ENCODE peak calls at places on chromosomes 6 and 20, in five cellular contexts. R is stomach, Z is adrenal gland, U is endothelial cell of umbilical vein, Q is brain microvascular endothelial cell. V is an unnamed sample.

GRCh38 chr20:62401331-62401779 is 5.7 kb downstream of the CABLES2 start:
- DNase-seq in Z (no peak), Q (no peak), U (no peak), R (no peak), V (no peak)

GRCh38 chr6:135233676-135234491 is 52.8 kb downstream of the MYB start:
- DNase-seq in R (no peak), U (no peak), Q (no peak), Z (no peak), V (no peak)

GRCh38 chr6:25027221-25027916 is 91.6 kb upstream of the RIPOR2 start:
- DNase-seq in Q (no peak), Z (no peak), U (no peak), R (peak), V (no peak)

GRCh38 chr6:22147983-22148797 is 148.6 kb downstream of the PRL start:
- DNase-seq in Z (peak), R (no peak), U (peak), Q (peak), V (peak)

GRCh38 chr6:159935633-159936032 is 33.2 kb upstream of the IGF2R start:
- DNase-seq in Z (no peak), Q (peak), R (no peak), U (no peak), V (no peak)

GRCh38 chr20:63089051-63089907 is 82.5 kb upstream of the BHLHE23 start:
- DNase-seq in Q (no peak), R (no peak), U (no peak), Z (no peak), V (no peak)

GRCh38 chr6:42935322-42935721 is 6.0 kb downstream of the CNPY3 start:
- DNase-seq in Q (no peak), Z (no peak), U (no peak), R (no peak), V (no peak)

GRCh38 chr6:169420912-169421543 is 167.4 kb upstream of the THBS2 start:
- DNase-seq in Z (peak), R (peak), Q (peak), U (no peak), V (no peak)

GRCh38 chr6:37763413-37763812 is 56.1 kb upstream of the ZFAND3 start:
- DNase-seq in R (no peak), U (no peak), Q (no peak), Z (no peak), V (no peak)

GRCh38 chr20:46132705-46133120 is 14.6 kb downstream of the CD40 start:
- DNase-seq in U (peak), R (peak), Q (peak), Z (peak), V (peak)

GRCh38 chr6:158143700-158144099 is 24.4 kb downstream of the SERAC1 start:
- DNase-seq in R (no peak), U (no peak), Q (no peak), Z (no peak), V (no peak)

GRCh38 chr6:130047440-130047995 is 29.1 kb downstream of the L3MBTL3 start:
- DNase-seq in U (no peak), R (no peak), Q (no peak), Z (no peak), V (no peak)

GRCh38 chr6:168081858-168082546 is 3.0 kb upstream of the FRMD1 start:
- DNase-seq in U (no peak), Z (no peak), Q (no peak), R (no peak), V (no peak)

GRCh38 chr6:44063561-44064059 is 63.6 kb downstream of the MRPL14 start:
- DNase-seq in R (no peak), U (no peak), Q (no peak), Z (no peak), V (no peak)

GRCh38 chr6:123801067-123801466 is 2.6 kb upstream of the NKAIN2 start:
- DNase-seq in U (no peak), Q (no peak), R (no peak), Z (no peak), V (no peak)

GRCh38 chr6:111709615-111710398 is 104.1 kb upstream of the TRAF3IP2 start:
- DNase-seq in U (peak), R (peak), Z (peak), Q (peak), V (peak)

GRCh38 chr6:3341467-3341866 is 82.7 kb downstream of the PSMG4 start:
- DNase-seq in Q (peak), Z (no peak), R (no peak), U (no peak), V (no peak)

GRCh38 chr6:16064687-16065086 is 64.2 kb upstream of the MYLIP start:
- DNase-seq in R (no peak), Q (no peak), U (no peak), Z (no peak), V (no peak)

GRCh38 chr20:63782051-63782471 is 42.5 kb downstream of the SLC2A4RG start:
- DNase-seq in Q (no peak), Z (no peak), R (no peak), U (no peak), V (peak)

GRCh38 chr20:50092436-50092835 is 20.5 kb downstream of the UBE2V1 start:
- DNase-seq in U (no peak), Q (no peak), Z (no peak), R (no peak), V (no peak)

GRCh38 chr20:49785149-49785850 is 27.3 kb upstream of the SLC9A8 start:
- DNase-seq in Q (no peak), U (no peak), Z (no peak), R (no peak), V (no peak)

GRCh38 chr6:129890701-129891100 is 29.6 kb upstream of the TMEM244 start:
- DNase-seq in R (no peak), Z (no peak), Q (peak), U (no peak), V (no peak)

GRCh38 chr6:51163843-51164529 is 345.3 kb downstream of the TFAP2B start:
- DNase-seq in R (no peak), Q (no peak), U (no peak), Z (no peak), V (no peak)

GRCh38 chr6:107817784-107818183 is 6.3 kb downstream of the SCML4 start:
- DNase-seq in U (no peak), Z (no peak), R (no peak), Q (no peak), V (no peak)

DNA sequence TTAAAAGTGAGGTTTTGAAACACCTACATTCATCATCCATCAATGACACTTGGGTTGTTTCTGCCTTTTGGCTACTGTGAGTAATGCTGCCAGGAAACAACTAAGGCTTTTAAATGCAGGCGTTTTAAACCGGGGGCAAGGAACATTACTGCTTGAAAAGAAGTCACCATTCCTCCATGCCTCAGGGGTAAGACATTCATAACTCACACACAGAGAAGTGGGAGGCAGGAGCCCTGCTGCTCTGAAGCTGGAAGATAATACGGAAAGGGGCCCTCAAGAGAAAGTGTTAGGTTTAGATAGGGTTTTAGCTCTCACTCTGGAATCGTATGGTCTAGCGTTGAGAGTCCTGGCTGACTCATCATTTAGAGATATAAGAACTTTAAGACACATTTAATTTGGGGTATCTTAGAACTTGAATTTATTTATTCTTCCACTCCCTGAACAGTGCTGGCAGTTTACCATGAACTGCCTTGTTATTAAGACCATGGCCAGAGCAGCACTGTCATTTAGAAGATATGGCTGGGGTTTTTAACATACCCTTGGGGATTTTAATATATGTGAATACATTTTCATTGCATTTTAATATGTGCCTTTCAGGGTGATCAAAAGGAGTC is 1.8 kb downstream of the TUBB1 start:
- DNase-seq in Q (peak), R (no peak), Z (no peak), U (no peak), V (no peak)
- H3K4me3 ChIP-seq in Q (no peak), R (no peak), Z (no peak), U (no peak), V (no peak)

GRCh38 chr20:1002682-1003561 is 811 bp upstream of the RSPO4 start:
- DNase-seq in Z (no peak), R (no peak), Q (no peak), U (no peak), V (no peak)

GRCh38 chr20:1001116-1001515 is 995 bp downstream of the RSPO4 start:
- DNase-seq in Q (no peak), U (no peak), R (no peak), Z (no peak), V (no peak)

GRCh38 chr20:1003920-1004697 is 2.0 kb upstream of the RSPO4 start:
- DNase-seq in R (no peak), U (no peak), Z (no peak), Q (no peak), V (no peak)

GRCh38 chr20:1005452-1006027 is 3.4 kb upstream of the RSPO4 start:
- DNase-seq in R (no peak), U (peak), Z (no peak), Q (peak), V (peak)

DNA sequence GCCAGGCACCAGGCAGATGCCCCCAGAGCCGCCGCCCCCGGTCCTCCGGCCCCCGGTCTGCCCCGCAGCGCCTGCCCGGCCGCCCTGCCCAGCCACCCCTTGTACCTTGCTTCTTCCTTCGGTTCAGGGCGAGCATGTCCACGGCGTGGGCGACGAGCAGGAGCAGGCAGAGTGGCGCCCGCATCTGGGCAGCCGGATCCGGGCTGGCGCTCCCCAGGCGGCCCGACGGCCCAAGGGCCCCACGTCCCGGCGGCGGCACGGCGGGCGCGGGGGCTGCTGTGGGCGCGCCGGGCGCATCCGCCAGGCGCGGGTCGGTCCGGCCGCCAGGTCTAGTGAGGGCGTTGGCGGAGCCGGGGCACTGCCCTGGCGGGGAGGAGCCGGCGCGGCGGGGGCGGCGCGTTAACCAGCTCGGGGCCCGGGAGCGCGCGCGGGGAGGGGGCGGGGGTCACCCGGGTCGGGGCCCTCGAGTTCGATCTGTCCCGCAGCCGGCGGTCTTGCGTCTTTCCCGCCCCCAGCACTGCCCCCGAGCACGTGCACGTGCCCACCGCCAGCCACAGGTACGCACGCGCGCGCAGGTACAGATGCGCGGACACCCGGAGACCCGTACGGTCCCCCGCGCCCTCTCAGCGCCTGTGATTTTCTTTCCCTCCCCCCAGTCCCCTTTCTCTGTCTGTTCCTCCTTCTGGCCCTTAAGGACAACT is at the start of gene RSPO4:
- DNase-seq in Q (no peak), Z (no peak), R (no peak), U (no peak), V (no peak)
- H3K4me3 ChIP-seq in Q (no peak), Z (no peak), R (no peak), U (no peak), V (no peak)

DNA sequence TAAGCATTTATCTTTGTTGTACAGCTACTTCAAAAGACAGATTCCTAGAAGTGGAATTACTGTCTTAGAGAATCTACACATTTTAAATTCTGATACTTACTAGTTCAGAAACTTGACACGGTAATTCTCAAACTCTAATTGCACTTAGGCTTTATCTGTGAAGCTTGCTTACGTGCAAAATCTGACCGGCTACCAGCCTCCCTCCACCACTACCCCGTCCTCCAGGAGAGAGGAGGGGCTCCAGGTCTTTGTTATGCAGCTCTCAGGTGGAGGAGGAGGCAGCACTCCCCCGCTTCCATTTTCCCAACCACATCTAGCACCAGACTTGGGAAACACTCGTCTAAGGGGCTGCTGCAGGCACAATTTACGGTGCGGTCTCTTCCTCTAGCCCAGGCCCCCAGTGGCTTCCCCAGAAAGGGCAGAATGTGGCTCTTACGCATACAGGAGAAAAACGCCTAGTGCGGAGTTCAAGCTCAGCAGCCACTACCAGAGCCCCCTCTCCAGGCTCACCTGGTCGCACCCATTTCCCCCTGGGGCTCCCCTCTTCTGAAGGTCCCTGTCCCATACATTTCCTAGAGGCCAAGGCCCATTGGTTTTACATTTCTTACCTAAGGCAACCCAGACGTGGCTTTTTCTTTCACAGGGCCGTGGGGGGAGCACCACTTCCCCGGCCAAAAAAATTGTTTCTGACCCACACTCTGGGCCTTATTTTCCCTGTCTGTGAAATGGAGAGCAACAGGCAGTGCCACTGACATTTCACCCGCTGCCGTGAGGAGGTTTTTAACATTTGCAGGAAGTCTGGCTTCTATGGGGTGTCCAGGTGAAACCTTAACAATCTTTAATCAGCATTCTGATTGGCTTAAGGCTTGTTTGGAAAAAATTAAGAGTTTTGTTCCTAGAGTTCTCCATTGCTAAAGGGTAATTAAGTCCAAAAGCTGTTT is 1.6 kb upstream of the TGIF2 start:
- DNase-seq in U (no peak), Q (no peak), R (no peak), Z (no peak), V (no peak)
- H3K4me3 ChIP-seq in U (no peak), Q (no peak), R (no peak), Z (no peak), V (peak)

DNA sequence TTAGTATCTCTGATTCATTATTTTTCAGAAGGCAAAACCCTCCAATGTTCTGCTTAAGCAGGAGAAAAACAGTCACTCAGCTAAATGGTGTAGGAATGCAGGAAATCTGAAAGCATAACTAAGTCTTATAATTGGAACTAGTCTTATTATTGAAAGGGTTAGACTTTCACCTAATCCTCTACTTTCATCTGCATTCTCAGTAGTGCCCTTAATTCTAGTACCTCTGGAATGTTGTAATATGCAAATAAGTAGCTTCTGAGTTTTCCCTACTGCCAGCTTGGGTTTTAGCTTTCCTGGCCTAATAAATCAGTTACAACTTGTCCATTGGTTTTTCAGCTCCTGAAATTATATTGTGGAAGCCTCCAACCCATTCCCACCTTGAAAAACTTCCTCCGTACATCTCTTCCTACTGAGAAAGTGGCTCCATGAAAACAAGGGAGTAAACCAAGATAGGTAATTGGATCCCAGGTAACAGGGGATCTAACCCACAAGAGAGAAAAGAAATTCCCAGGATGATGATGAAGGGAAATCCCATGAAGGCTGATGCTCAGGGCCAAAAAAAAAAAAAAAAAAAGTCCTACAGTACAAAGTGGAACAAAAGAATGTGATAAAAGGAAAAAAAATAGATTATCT is 147.0 kb downstream of the TBC1D32 start:
- DNase-seq in U (no peak), R (no peak), Q (no peak), Z (no peak), V (no peak)
- H3K4me3 ChIP-seq in U (no peak), R (no peak), Q (no peak), Z (no peak), V (no peak)

GRCh38 chr6:36757943-36758508 is 60.4 kb downstream of the RAB44 start:
- DNase-seq in R (no peak), Z (no peak), Q (no peak), U (no peak), V (no peak)
- H3K4me3 ChIP-seq in R (no peak), Z (no peak), Q (no peak), U (no peak), V (no peak)

DNA sequence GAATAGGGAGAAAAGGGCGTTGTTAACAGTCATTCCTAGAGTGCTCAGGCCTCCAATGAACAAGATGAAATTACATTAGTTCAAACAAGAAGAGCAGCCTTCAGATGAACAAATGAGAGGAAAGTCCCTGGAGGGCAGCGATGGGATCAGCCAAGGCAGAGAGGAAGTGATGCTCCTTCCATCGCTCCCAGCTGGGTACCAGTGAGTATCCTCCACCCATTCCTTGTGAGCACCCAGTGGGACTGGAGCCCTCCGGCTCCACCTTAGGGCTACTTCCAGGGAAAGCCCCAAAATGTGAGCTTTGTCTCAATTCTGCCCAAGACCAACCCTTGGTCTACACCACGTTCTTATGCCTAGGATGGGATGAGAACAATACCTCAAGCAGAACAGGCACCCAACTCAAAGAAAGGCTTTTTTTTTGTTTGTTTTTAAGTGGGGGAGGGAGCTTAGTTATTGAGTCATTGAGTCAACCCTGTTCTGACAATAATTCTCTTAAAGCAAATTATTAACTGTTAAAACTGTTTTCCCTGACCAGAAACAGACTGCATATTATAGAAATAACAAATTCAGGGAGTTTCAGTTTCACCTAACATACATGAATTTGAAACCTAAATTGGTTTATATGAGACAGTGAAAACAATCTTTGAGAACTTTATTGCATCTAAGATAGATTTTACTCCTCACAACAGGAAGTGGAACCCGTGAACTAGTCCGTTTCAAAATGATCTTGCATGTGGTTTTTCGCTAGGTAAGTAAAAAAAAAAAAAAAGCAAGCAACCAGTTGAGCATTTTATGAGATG is 106.9 kb downstream of the IPCEF1 start:
- DNase-seq in U (no peak), Q (no peak), R (no peak), Z (no peak), V (peak)
- H3K4me3 ChIP-seq in U (no peak), Q (no peak), R (no peak), Z (no peak), V (peak)

DNA sequence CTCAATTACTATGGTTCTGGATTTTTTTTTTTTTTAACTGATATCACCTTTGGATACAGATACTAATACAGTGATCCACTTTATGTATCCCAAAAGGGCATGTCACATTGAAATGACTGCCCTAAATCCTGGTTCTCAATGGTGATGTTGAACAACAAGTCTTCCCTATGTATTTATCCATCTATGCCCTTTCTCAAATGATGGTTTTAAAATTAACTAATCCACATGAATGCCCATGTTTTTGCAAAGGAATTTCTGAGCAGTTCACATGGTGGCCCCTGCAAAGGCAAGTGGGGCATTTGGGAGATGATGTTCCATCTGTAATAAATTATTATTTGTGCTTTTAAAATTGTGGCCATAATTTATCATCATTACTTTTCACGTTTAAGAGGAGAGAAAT is 2.7 kb downstream of the ADGRB3 start:
- DNase-seq in Z (no peak), Q (no peak), U (no peak), R (no peak), V (no peak)
- H3K4me3 ChIP-seq in Z (no peak), Q (no peak), U (no peak), R (no peak), V (no peak)

DNA sequence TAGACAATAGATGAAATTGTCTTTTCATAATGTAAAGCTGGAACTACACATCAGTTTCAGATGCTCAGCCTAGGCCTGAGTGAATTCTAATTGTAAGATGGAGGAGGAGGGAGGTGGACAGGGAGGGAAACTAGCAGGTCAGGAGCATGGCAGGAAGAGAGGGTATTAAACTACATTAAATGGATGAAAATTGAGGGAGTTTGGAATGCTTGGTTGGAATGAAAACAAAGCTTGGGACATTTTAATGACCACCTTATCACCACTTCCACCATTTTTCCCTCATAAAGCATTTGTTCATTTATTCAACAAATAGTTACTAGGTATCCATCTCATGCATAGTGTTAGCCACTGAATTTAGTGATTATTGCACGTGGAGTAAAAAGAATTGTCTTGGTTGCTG is 65.0 kb downstream of the KIZ start:
- DNase-seq in U (no peak), Q (no peak), R (no peak), Z (no peak), V (no peak)
- H3K4me3 ChIP-seq in U (no peak), Q (no peak), R (no peak), Z (no peak), V (no peak)

V was measured in Jurkat, Clone E6-1.